ENCODE peak calls at places on chromosomes 11 and 22, in seven cellular contexts. I is activated naive CD4-positive, alpha-beta T cell treated with Interleukin-2 at 50 U/mL for 16 hours; Y is DMS153; X is H4; M is T-helper 1 cell; T is stimulated activated CD4-positive, alpha-beta T cell treated with anti-CD3 and anti-CD28 coated beads, Interleukin-4, amount 100 ng/mL, for 4 hours; Z is fibroblast of villous mesenchyme. W is an unnamed sample.

GRCh38 chr11:46235777-46236688 is 41.4 kb upstream of the CREB3L1 start:
- DNase-seq in I (no peak), Y (no peak), X (no peak), M (no peak), T (no peak), Z (peak; percentile 59), W (no peak)

GRCh38 chr22:50306753-50307749 is at the start of gene PLXNB2:
- DNase-seq in I (peak; percentile 18), Y (peak; percentile 72), X (peak; percentile 63), M (no peak), T (no peak), Z (peak; percentile 81), W (peak; percentile 74)

GRCh38 chr11:128299132-128299726 is 288.1 kb downstream of the ETS1 start:
- DNase-seq in I (no peak), Y (peak; percentile 58), X (peak; percentile 22), M (no peak), T (no peak), Z (peak; percentile 89), W (no peak)

GRCh38 chr11:20599424-20600346 is at the start of gene SLC6A5:
- DNase-seq in I (peak; percentile 4), Y (no peak), X (peak; percentile 23), M (no peak), T (no peak), Z (peak; percentile 34), W (peak; percentile 21)

GRCh38 chr11:83282084-83282716 is 4.0 kb downstream of the CCDC90B start:
- DNase-seq in I (no peak), Y (no peak), X (no peak), M (no peak), T (no peak), Z (no peak), W (no peak)

GRCh38 chr11:14380947-14381555 is 22.1 kb upstream of the RRAS2 start:
- DNase-seq in I (peak; percentile 45), Y (no peak), X (no peak), M (peak; percentile 12), T (peak; percentile 16), Z (peak; percentile 53), W (peak; percentile 73)

GRCh38 chr11:27076121-27076589 is 35.5 kb downstream of the BBOX1 start:
- DNase-seq in I (no peak), Y (peak; percentile 29), X (no peak), M (no peak), T (no peak), Z (peak; percentile 44), W (no peak)

GRCh38 chr22:37428649-37429586 is 1.6 kb upstream of the ELFN2 start:
- DNase-seq in I (peak; percentile 58), Y (no peak), X (no peak), M (peak; percentile 48), T (peak; percentile 37), Z (peak; percentile 59), W (no peak)

GRCh38 chr11:69212121-69213110 is 56.7 kb downstream of the SMIM38 start:
- DNase-seq in I (no peak), Y (no peak), X (no peak), M (no peak), T (no peak), Z (peak; percentile 7), W (no peak)

GRCh38 chr11:132448334-132448995 is 1078.0 kb downstream of the NTM start:
- DNase-seq in I (no peak), Y (no peak), X (no peak), M (no peak), T (no peak), Z (no peak), W (no peak)

GRCh38 chr11:121451178-121451981 is 734 bp upstream of the SORL1 start:
- DNase-seq in I (peak; percentile 49), Y (peak; percentile 14), X (no peak), M (no peak), T (no peak), Z (no peak), W (peak; percentile 88)

GRCh38 chr22:49807780-49808708 is 19.6 kb downstream of the BRD1 start:
- DNase-seq in I (peak; percentile 24), Y (no peak), X (no peak), M (peak; percentile 39), T (peak; percentile 26), Z (peak; percentile 58), W (no peak)

GRCh38 chr11:61281581-61282250 is 13.4 kb downstream of the VWCE start:
- DNase-seq in I (peak; percentile 9), Y (no peak), X (no peak), M (no peak), T (no peak), Z (peak; percentile 34), W (peak; percentile 62)

GRCh38 chr11:70063555-70063954 is 14.6 kb upstream of the ANO1 start:
- DNase-seq in I (no peak), Y (no peak), X (no peak), M (no peak), T (no peak), Z (no peak), W (peak; percentile 73)

GRCh38 chr22:36405221-36405631 is 17.5 kb upstream of the MYH9 start:
- DNase-seq in I (no peak), Y (no peak), X (no peak), M (no peak), T (no peak), Z (no peak), W (no peak)